ENCODE peak calls at places on chromosomes 1 and 21, in five cellular contexts. N, J, Q, K and W are unnamed samples.

GRCh38 chr1:6750490-6750889 is 34.8 kb upstream of the CAMTA1 start:
- DNase-seq in Q (no peak), N (no peak), J (no peak), K (no peak), W (no peak)

GRCh38 chr1:224106568-224107281 is 7.2 kb upstream of the FBXO28 start:
- DNase-seq in Q (peak), K (peak), J (no peak), N (peak), W (no peak)

GRCh38 chr1:213678753-213679152 is 309.0 kb upstream of the PROX1 start:
- DNase-seq in N (no peak), J (no peak), Q (no peak), K (no peak), W (no peak)

GRCh38 chr21:44532712-44533111 is 7.3 kb downstream of the KRTAP10-1 start:
- DNase-seq in Q (no peak), J (no peak), N (no peak), K (no peak), W (no peak)

GRCh38 chr21:26845066-26845749 is at the start of gene ADAMTS1:
- DNase-seq in Q (peak), N (peak), J (peak), K (peak), W (peak)

GRCh38 chr1:42315500-42315899 is 19.5 kb downstream of the FOXJ3 start:
- DNase-seq in Q (no peak), N (no peak), K (no peak), J (no peak), W (no peak)

GRCh38 chr1:199995096-199995685 is 32.3 kb upstream of the NR5A2 start:
- DNase-seq in Q (no peak), J (no peak), N (no peak), K (no peak), W (no peak)

GRCh38 chr1:59678809-59679228 is 135.9 kb upstream of the HOOK1 start:
- DNase-seq in K (peak), Q (peak), J (no peak), N (no peak), W (no peak)

GRCh38 chr1:43294761-43295160 is 6.0 kb upstream of the TIE1 start:
- DNase-seq in Q (no peak), K (no peak), N (no peak), J (no peak), W (no peak)

GRCh38 chr1:221217029-221217428 is 337.8 kb downstream of the HLX start:
- DNase-seq in J (no peak), Q (no peak), K (no peak), N (no peak), W (no peak)

GRCh38 chr1:29673669-29674624 is 437.6 kb downstream of the PTPRU start:
- DNase-seq in Q (no peak), N (no peak), J (no peak), K (no peak), W (no peak)

GRCh38 chr1:224211262-224211962 is 28.4 kb downstream of the DEGS1 start:
- DNase-seq in J (no peak), Q (no peak), N (peak), K (peak), W (no peak)

GRCh38 chr1:89407355-89407754 is 43.5 kb downstream of the GBP6 start:
- DNase-seq in N (no peak), K (peak), Q (no peak), J (no peak), W (no peak)

GRCh38 chr21:17146426-17146825 is 366.4 kb upstream of the CXADR start:
- DNase-seq in N (peak), Q (no peak), K (no peak), J (no peak), W (no peak)

GRCh38 chr21:35370671-35371070 is 321.6 kb upstream of the RUNX1 start:
- DNase-seq in Q (no peak), J (no peak), N (no peak), K (no peak), W (no peak)

GRCh38 chr1:19425643-19426245 is 59.6 kb downstream of the CAPZB start:
- DNase-seq in N (no peak), J (no peak), Q (no peak), K (no peak), W (no peak)

GRCh38 chr1:155648207-155649147 is 38.5 kb downstream of the MSTO1 start:
- DNase-seq in K (peak), Q (peak), J (no peak), N (peak), W (peak)

GRCh38 chr1:212574732-212575131 is 33.8 kb upstream of the ATF3 start:
- DNase-seq in N (no peak), Q (no peak), K (no peak), J (no peak), W (no peak)

GRCh38 chr1:2789164-2789985 is 12.1 kb downstream of the TTC34 start:
- DNase-seq in J (peak), N (no peak), Q (no peak), K (no peak), W (no peak)

GRCh38 chr1:53653200-53653575 is 85.8 kb downstream of the GLIS1 start:
- DNase-seq in J (no peak), Q (no peak), K (no peak), N (no peak), W (no peak)

GRCh38 chr1:226708342-226708780 is 30.7 kb downstream of the ITPKB start:
- DNase-seq in K (no peak), N (no peak), J (no peak), Q (peak), W (no peak)